ENCODE peak calls at places on chromosomes 12 and 14, in seven cellular contexts. One of them, this sample, is unnamed.

GRCh38 chr12:23002381-23002780 is 377.4 kb downstream of the ETNK1 start:
- DNase-seq in astrocyte: no peak
- DNase-seq in HCT116: no peak
- DNase-seq in GM12878: no peak
- DNase-seq in MM.1S: no peak
- DNase-seq in endothelial cell of umbilical vein: no peak
- DNase-seq in hepatocyte: no peak
- DNase-seq in this sample: no peak

GRCh38 chr14:58656671-58657411 is 19.1 kb downstream of the DACT1 start:
- DNase-seq in astrocyte: no peak
- DNase-seq in HCT116: no peak
- DNase-seq in GM12878: no peak
- DNase-seq in MM.1S: no peak
- DNase-seq in endothelial cell of umbilical vein: no peak
- DNase-seq in hepatocyte: no peak
- DNase-seq in this sample: no peak

GRCh38 chr12:38282886-38283285 is 33.7 kb upstream of the ALG10B start:
- DNase-seq in astrocyte: no peak
- DNase-seq in HCT116: peak; percentile 84
- DNase-seq in GM12878: no peak
- DNase-seq in MM.1S: no peak
- DNase-seq in endothelial cell of umbilical vein: no peak
- DNase-seq in hepatocyte: no peak
- DNase-seq in this sample: peak; percentile 1

GRCh38 chr14:53714495-53715389 is 241.9 kb downstream of the BMP4 start:
- DNase-seq in astrocyte: peak; percentile 1
- DNase-seq in HCT116: no peak
- DNase-seq in GM12878: no peak
- DNase-seq in MM.1S: no peak
- DNase-seq in endothelial cell of umbilical vein: peak; percentile 83
- DNase-seq in hepatocyte: no peak
- DNase-seq in this sample: no peak

GRCh38 chr12:13278249-13278787 is 81.8 kb downstream of the EMP1 start:
- DNase-seq in astrocyte: peak; percentile 20
- DNase-seq in HCT116: peak; percentile 34
- DNase-seq in GM12878: no peak
- DNase-seq in MM.1S: peak; percentile 65
- DNase-seq in endothelial cell of umbilical vein: peak; percentile 72
- DNase-seq in hepatocyte: peak; percentile 90
- DNase-seq in this sample: peak; percentile 74

GRCh38 chr12:88947486-88948043 is 367.3 kb upstream of the KITLG start:
- DNase-seq in astrocyte: no peak
- DNase-seq in HCT116: no peak
- DNase-seq in GM12878: no peak
- DNase-seq in MM.1S: no peak
- DNase-seq in endothelial cell of umbilical vein: no peak
- DNase-seq in hepatocyte: no peak
- DNase-seq in this sample: no peak

GRCh38 chr12:103505371-103506236 is 9.8 kb upstream of the C12orf42 start:
- DNase-seq in astrocyte: no peak
- DNase-seq in HCT116: no peak
- DNase-seq in GM12878: peak; percentile 98
- DNase-seq in MM.1S: peak; percentile 86
- DNase-seq in endothelial cell of umbilical vein: no peak
- DNase-seq in hepatocyte: no peak
- DNase-seq in this sample: no peak

GRCh38 chr12:104522985-104523719 is 66.4 kb downstream of the CHST11 start:
- DNase-seq in astrocyte: no peak
- DNase-seq in HCT116: no peak
- DNase-seq in GM12878: no peak
- DNase-seq in MM.1S: peak; percentile 34
- DNase-seq in endothelial cell of umbilical vein: peak; percentile 26
- DNase-seq in hepatocyte: no peak
- DNase-seq in this sample: no peak

GRCh38 chr12:25386823-25387134 is 136.1 kb upstream of the KRAS start:
- DNase-seq in astrocyte: no peak
- DNase-seq in HCT116: no peak
- DNase-seq in GM12878: no peak
- DNase-seq in MM.1S: no peak
- DNase-seq in endothelial cell of umbilical vein: no peak
- DNase-seq in hepatocyte: no peak
- DNase-seq in this sample: no peak

GRCh38 chr12:56104815-56105476 is 587 bp downstream of the PA2G4 start:
- DNase-seq in astrocyte: no peak
- DNase-seq in HCT116: no peak
- DNase-seq in GM12878: no peak
- DNase-seq in MM.1S: peak; percentile 19
- DNase-seq in endothelial cell of umbilical vein: peak; percentile 32
- DNase-seq in hepatocyte: peak; percentile 46
- DNase-seq in this sample: peak; percentile 43

GRCh38 chr12:53289891-53290290 is 5.5 kb upstream of the PFDN5 start:
- DNase-seq in astrocyte: peak; percentile 12
- DNase-seq in HCT116: no peak
- DNase-seq in GM12878: no peak
- DNase-seq in MM.1S: no peak
- DNase-seq in endothelial cell of umbilical vein: peak; percentile 33
- DNase-seq in hepatocyte: no peak
- DNase-seq in this sample: no peak

GRCh38 chr14:91269076-91269991 is 24.8 kb upstream of the GPR68 start:
- DNase-seq in astrocyte: no peak
- DNase-seq in HCT116: no peak
- DNase-seq in GM12878: no peak
- DNase-seq in MM.1S: no peak
- DNase-seq in endothelial cell of umbilical vein: no peak
- DNase-seq in hepatocyte: no peak
- DNase-seq in this sample: no peak

GRCh38 chr14:73344304-73344703 is 107.0 kb downstream of the PAPLN start:
- DNase-seq in astrocyte: no peak
- DNase-seq in HCT116: no peak
- DNase-seq in GM12878: no peak
- DNase-seq in MM.1S: no peak
- DNase-seq in endothelial cell of umbilical vein: no peak
- DNase-seq in hepatocyte: no peak
- DNase-seq in this sample: no peak

GRCh38 chr14:60175255-60175902 is 10.2 kb upstream of the DHRS7 start:
- DNase-seq in astrocyte: no peak
- DNase-seq in HCT116: no peak
- DNase-seq in GM12878: no peak
- DNase-seq in MM.1S: no peak
- DNase-seq in endothelial cell of umbilical vein: no peak
- DNase-seq in hepatocyte: no peak
- DNase-seq in this sample: no peak

GRCh38 chr14:101022916-101023435 is 119.5 kb upstream of the RTL1 start:
- DNase-seq in astrocyte: no peak
- DNase-seq in HCT116: no peak
- DNase-seq in GM12878: no peak
- DNase-seq in MM.1S: no peak
- DNase-seq in endothelial cell of umbilical vein: no peak
- DNase-seq in hepatocyte: no peak
- DNase-seq in this sample: no peak

DNA sequence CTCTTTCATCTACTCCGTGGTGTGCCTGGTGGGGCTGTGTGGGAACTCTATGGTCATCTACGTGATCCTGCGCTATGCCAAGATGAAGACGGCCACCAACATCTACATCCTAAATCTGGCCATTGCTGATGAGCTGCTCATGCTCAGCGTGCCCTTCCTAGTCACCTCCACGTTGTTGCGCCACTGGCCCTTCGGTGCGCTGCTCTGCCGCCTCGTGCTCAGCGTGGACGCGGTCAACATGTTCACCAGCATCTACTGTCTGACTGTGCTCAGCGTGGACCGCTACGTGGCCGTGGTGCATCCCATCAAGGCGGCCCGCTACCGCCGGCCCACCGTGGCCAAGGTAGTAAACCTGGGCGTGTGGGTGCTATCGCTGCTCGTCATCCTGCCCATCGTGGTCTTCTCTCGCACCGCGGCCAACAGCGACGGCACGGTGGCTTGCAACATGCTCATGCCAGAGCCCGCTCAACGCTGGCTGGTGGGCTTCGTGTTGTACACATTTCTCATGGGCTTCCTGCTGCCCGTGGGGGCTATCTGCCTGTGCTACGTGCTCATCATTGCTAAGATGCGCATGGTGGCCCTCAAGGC is 2.0 kb downstream of the SSTR1 start:
- DNase-seq in astrocyte: no peak
- DNase-seq in HCT116: no peak
- DNase-seq in GM12878: no peak
- DNase-seq in MM.1S: no peak
- DNase-seq in endothelial cell of umbilical vein: peak; percentile 29
- DNase-seq in hepatocyte: no peak
- DNase-seq in this sample: peak; percentile 25
- TF ChIP-seq EZH2 in astrocyte: peak; percentile 58
- TF ChIP-seq EZH2 in HCT116: no peak
- TF ChIP-seq EZH2 in GM12878: no peak
- TF ChIP-seq EZH2 in MM.1S: no peak
- TF ChIP-seq EZH2 in endothelial cell of umbilical vein: no peak
- TF ChIP-seq EZH2 in hepatocyte: no peak
- TF ChIP-seq EZH2 in this sample: no peak

GRCh38 chr12:15899282-15899870 is 11.8 kb upstream of the DERA start:
- DNase-seq in astrocyte: no peak
- DNase-seq in HCT116: no peak
- DNase-seq in GM12878: no peak
- DNase-seq in MM.1S: peak; percentile 27
- DNase-seq in endothelial cell of umbilical vein: peak; percentile 54
- DNase-seq in hepatocyte: peak; percentile 32
- DNase-seq in this sample: peak; percentile 48
- TF ChIP-seq CTCF in astrocyte: peak; percentile 49
- TF ChIP-seq CTCF in HCT116: peak; percentile 43
- TF ChIP-seq CTCF in GM12878: peak; percentile 57
- TF ChIP-seq CTCF in MM.1S: peak; percentile 68
- TF ChIP-seq CTCF in endothelial cell of umbilical vein: peak; percentile 45
- TF ChIP-seq CTCF in hepatocyte: peak; percentile 74
- TF ChIP-seq CTCF in this sample: peak; percentile 81

GRCh38 chr12:64175254-64175945 is 46.7 kb downstream of the KICS2 start:
- DNase-seq in astrocyte: no peak
- DNase-seq in HCT116: no peak
- DNase-seq in GM12878: no peak
- DNase-seq in MM.1S: no peak
- DNase-seq in endothelial cell of umbilical vein: no peak
- DNase-seq in hepatocyte: no peak
- DNase-seq in this sample: peak; percentile 50

GRCh38 chr12:64172143-64172970 is 49.7 kb downstream of the KICS2 start:
- DNase-seq in astrocyte: no peak
- DNase-seq in HCT116: no peak
- DNase-seq in GM12878: no peak
- DNase-seq in MM.1S: no peak
- DNase-seq in endothelial cell of umbilical vein: no peak
- DNase-seq in hepatocyte: no peak
- DNase-seq in this sample: no peak

GRCh38 chr12:64173456-64173855 is 48.6 kb downstream of the KICS2 start:
- DNase-seq in astrocyte: no peak
- DNase-seq in HCT116: no peak
- DNase-seq in GM12878: no peak
- DNase-seq in MM.1S: no peak
- DNase-seq in endothelial cell of umbilical vein: no peak
- DNase-seq in hepatocyte: peak; percentile 30
- DNase-seq in this sample: no peak

GRCh38 chr12:64169999-64170398 is 52.1 kb downstream of the KICS2 start:
- DNase-seq in astrocyte: no peak
- DNase-seq in HCT116: no peak
- DNase-seq in GM12878: no peak
- DNase-seq in MM.1S: no peak
- DNase-seq in endothelial cell of umbilical vein: peak; percentile 44
- DNase-seq in hepatocyte: no peak
- DNase-seq in this sample: peak; percentile 56

DNA sequence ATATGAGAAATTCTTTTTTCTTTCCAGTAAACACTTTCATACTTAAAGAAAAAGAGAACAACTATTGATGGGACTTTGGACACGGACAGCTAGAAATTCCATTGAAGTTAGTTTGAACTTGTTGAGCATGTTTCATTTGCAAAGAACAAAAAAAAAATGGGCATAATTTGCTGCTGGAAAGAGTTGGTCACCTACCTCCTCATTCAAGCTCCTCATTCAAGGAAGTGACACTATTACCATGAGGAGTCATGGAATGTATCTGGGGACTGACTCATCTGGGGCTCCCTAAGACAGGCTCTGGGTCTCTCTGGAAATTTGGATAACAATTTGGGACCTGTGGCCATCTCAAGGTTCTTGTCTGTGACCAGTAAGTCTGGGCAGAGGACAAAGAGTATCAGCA is 50.4 kb downstream of the KICS2 start:
- DNase-seq in astrocyte: peak; percentile 80
- DNase-seq in HCT116: peak; percentile 79
- DNase-seq in GM12878: no peak
- DNase-seq in MM.1S: no peak
- DNase-seq in endothelial cell of umbilical vein: peak; percentile 45
- DNase-seq in hepatocyte: no peak
- DNase-seq in this sample: peak; percentile 33
- H3K4me3 ChIP-seq in astrocyte: peak overlapping the region; percentile 3
- H3K4me3 ChIP-seq in HCT116: no peak overlapping the region
- H3K4me3 ChIP-seq in GM12878: no peak overlapping the region
- H3K4me3 ChIP-seq in MM.1S: no peak overlapping the region
- H3K4me3 ChIP-seq in endothelial cell of umbilical vein: no peak overlapping the region
- H3K4me3 ChIP-seq in hepatocyte: no peak overlapping the region
- H3K4me3 ChIP-seq in this sample: no peak overlapping the region

GRCh38 chr12:112879191-112879705 is 27.5 kb upstream of the OAS1 start:
- DNase-seq in astrocyte: no peak
- DNase-seq in HCT116: no peak
- DNase-seq in GM12878: no peak
- DNase-seq in MM.1S: no peak
- DNase-seq in endothelial cell of umbilical vein: no peak
- DNase-seq in hepatocyte: no peak
- DNase-seq in this sample: no peak
- TF ChIP-seq EZH2 in astrocyte: no peak
- TF ChIP-seq EZH2 in HCT116: no peak
- TF ChIP-seq EZH2 in GM12878: no peak
- TF ChIP-seq EZH2 in MM.1S: no peak
- TF ChIP-seq EZH2 in endothelial cell of umbilical vein: no peak
- TF ChIP-seq EZH2 in hepatocyte: no peak
- TF ChIP-seq EZH2 in this sample: no peak

GRCh38 chr14:51129130-51129529 is 34.2 kb upstream of the TRIM9 start:
- DNase-seq in astrocyte: no peak
- DNase-seq in HCT116: no peak
- DNase-seq in GM12878: no peak
- DNase-seq in MM.1S: no peak
- DNase-seq in endothelial cell of umbilical vein: no peak
- DNase-seq in hepatocyte: no peak
- DNase-seq in this sample: peak; percentile 12
- TF ChIP-seq CTCF in astrocyte: no peak
- TF ChIP-seq CTCF in HCT116: no peak
- TF ChIP-seq CTCF in GM12878: no peak
- TF ChIP-seq CTCF in MM.1S: no peak
- TF ChIP-seq CTCF in endothelial cell of umbilical vein: no peak
- TF ChIP-seq CTCF in hepatocyte: no peak
- TF ChIP-seq CTCF in this sample: peak; percentile 34

DNA sequence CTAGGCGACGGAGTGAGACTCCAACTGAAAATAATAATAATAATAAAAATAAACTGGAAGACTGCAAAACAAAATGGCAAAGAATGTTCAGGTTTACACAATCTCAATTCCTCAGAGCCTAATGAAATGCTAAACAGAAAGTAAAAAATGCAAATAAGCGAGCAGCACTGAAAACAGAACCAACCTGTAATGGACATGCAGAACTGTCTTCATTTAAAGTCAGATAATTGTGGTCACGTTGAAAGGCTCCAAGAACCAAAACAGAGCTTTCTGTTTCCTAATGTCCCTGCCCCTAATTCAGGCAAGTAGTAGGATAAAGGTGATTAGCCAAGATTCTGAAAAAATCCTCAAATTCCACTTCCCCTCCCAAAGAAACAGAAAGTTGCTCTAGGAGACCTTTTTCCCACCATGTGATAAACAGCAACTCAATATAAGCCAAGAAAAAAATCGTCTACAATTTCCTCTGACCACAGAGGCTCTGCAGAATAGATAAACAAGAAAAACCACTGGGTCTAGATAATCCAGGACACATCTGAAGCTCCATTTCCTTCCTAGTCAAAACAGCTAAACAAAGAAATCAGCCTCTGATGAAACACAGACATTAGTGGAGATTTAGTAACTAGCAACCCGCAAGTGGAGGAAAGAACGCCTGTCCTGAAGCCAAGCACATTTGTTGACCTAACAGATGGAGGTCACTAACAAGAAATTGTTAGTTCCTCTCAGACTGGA is 3.0 kb downstream of the MIS18BP1 start:
- DNase-seq in astrocyte: peak; percentile 89
- DNase-seq in HCT116: no peak
- DNase-seq in GM12878: no peak
- DNase-seq in MM.1S: peak; percentile 31
- DNase-seq in endothelial cell of umbilical vein: peak; percentile 75
- DNase-seq in hepatocyte: peak; percentile 45
- DNase-seq in this sample: no peak
- H3K4me3 ChIP-seq in astrocyte: no peak overlapping the region
- H3K4me3 ChIP-seq in HCT116: no peak overlapping the region
- H3K4me3 ChIP-seq in GM12878: peak overlapping the region; percentile 70
- H3K4me3 ChIP-seq in MM.1S: peak overlapping the region; percentile 14
- H3K4me3 ChIP-seq in endothelial cell of umbilical vein: peak overlapping the region; percentile 13
- H3K4me3 ChIP-seq in hepatocyte: no peak overlapping the region
- H3K4me3 ChIP-seq in this sample: no peak overlapping the region

This sample was measured in A673.